ENCODE peak calls at places on chromosome 19, in four cellular contexts. V is mesendoderm; I is naive thymus-derived CD4-positive, alpha-beta T cell; K is left ventricle myocardium inferior. E is an unnamed sample. For H3K4me1 and H3K27me3, the result is how much of the 10 kb centered on the place peaks cover.

GRCh38 chr19:52451241-52451640 is 2.1 kb upstream of the ZNF578 start:
- DNase-seq in V (no peak), I (no peak), K (no peak), E (no peak)

GRCh38 chr19:51084505-51084904 is 1.8 kb upstream of the KLK14 start:
- DNase-seq in V (no peak), I (no peak), K (no peak), E (no peak)

GRCh38 chr19:32595491-32595890 is 14.5 kb downstream of the PDCD5 start:
- DNase-seq in V (no peak), I (no peak), K (no peak), E (no peak)

GRCh38 chr19:46809534-46810272 is 21.3 kb upstream of the SLC1A5 start:
- DNase-seq in V (no peak), I (no peak), K (no peak), E (no peak)

GRCh38 chr19:29478578-29479565 is 46.9 kb upstream of the VSTM2B start:
- DNase-seq in V (peak), I (no peak), K (no peak), E (no peak)

GRCh38 chr19:53333071-53333465 is 481 bp upstream of the ZNF845 start:
- DNase-seq in V (peak), I (no peak), K (peak), E (peak)

GRCh38 chr19:1045247-1045603 is 5.3 kb downstream of the ABCA7 start:
- DNase-seq in V (peak), I (no peak), K (no peak), E (no peak)

GRCh38 chr19:43780706-43781525 is at the start of gene KCNN4:
- DNase-seq in V (no peak), I (peak), K (no peak), E (no peak)

GRCh38 chr19:17385878-17386611 is 8.0 kb downstream of the CCDC194 start:
- DNase-seq in V (peak), I (peak), K (peak), E (peak)

GRCh38 chr19:17244618-17245534 is 843 bp downstream of the NR2F6 start:
- DNase-seq in V (no peak), I (no peak), K (peak), E (peak)

GRCh38 chr19:19334063-19334988 is 13.7 kb downstream of the MAU2 start:
- DNase-seq in V (no peak), I (no peak), K (no peak), E (no peak)

GRCh38 chr19:9323557-9323918 is 441 bp upstream of the ZNF559 start:
- DNase-seq in V (peak), I (no peak), K (peak), E (peak)

GRCh38 chr19:18588611-18589379 is at the start of gene REX1BD:
- DNase-seq in V (peak), I (peak), K (peak), E (peak)

GRCh38 chr19:7619671-7620441 is 9.5 kb downstream of the XAB2 start:
- DNase-seq in V (no peak), I (no peak), K (no peak), E (no peak)

GRCh38 chr19:16951529-16951928 is 62.7 kb downstream of the F2RL3 start:
- DNase-seq in V (no peak), I (no peak), K (no peak), E (no peak)

GRCh38 chr19:39327990-39328705 is 7.5 kb upstream of the LRFN1 start:
- DNase-seq in V (peak), I (peak), K (peak), E (peak)

GRCh38 chr19:10848208-10848843 is at the start of gene C19orf38:
- DNase-seq in V (no peak), I (no peak), K (no peak), E (no peak)

GRCh38 chr19:28701491-28701890 is 511.5 kb downstream of the UQCRFS1 start:
- DNase-seq in V (no peak), I (no peak), K (no peak), E (no peak)

GRCh38 chr19:13159713-13160112 is 9.5 kb downstream of the IER2 start:
- DNase-seq in V (no peak), I (no peak), K (no peak), E (no peak)

DNA sequence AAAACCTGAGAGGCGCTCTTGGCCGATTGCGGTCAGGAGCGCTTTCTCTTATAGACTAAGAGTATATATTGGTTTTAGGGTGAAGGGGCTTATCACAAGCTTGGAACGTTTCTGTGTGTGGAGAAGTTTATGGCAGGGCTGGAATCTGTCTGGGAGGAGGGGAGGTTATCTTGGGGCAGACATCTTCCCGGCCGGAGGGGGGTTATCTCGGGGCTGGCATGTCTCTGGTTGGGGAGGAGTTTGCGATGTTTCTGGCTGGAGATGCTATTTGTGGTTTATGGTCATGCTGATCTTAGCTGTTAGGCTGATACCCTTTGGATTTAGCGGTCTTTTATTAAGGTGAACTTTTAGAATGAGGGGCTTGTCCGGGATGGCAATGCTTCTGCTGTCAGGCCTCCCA is 18.4 kb downstream of the KDM4B start:
- DNase-seq in V (peak), I (no peak), K (no peak), E (no peak)
- H3K4me1 ChIP-seq in V (under half), I (under half), K (half or more), E (half or more)

GRCh38 chr19:35844482-35845214 is 7.7 kb downstream of the NPHS1 start:
- DNase-seq in V (no peak), I (no peak), K (no peak), E (no peak)

GRCh38 chr19:35842666-35843272 is 9.5 kb downstream of the NPHS1 start:
- DNase-seq in V (no peak), I (no peak), K (no peak), E (no peak)

GRCh38 chr19:35843676-35844481 is 8.4 kb downstream of the NPHS1 start:
- DNase-seq in V (peak), I (no peak), K (no peak), E (no peak)

GRCh38 chr19:35845215-35846037 is 6.9 kb downstream of the NPHS1 start:
- DNase-seq in V (peak), I (no peak), K (no peak), E (no peak)

DNA sequence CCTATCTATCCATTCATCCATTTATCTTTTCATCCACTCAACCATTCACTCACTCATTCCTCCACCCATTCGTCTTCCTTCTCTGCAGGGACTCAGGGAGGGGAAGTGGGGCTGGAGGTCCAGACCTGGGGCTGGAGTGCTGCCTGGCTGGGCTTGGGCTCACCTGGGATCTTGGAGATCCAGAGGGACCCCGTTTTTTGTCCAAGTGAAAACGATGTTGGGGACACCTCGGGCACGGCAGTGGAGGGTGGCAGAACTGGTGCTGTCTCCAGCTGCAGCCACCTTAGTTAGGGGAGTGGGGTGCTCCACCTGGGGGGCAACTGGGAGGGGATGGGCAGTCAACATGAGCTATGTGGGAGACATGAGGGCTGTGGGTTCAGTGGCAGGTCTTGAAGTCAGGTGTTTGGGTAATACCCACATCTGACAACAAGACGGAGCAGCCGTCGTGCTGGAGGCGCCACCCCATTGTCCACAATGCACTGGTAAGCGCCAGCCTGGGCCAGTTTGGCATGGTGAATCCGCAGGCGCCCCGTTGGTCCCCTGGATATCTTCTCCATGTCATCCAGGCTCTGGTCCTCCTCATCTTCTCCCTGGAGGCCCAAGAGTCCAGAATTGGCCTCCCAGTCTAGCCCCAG is 10.2 kb downstream of the NPHS1 start:
- DNase-seq in V (no peak), I (no peak), K (no peak), E (no peak)
- H3K27me3 ChIP-seq in V (under half), I (under half), K (half or more), E (half or more)

GRCh38 chr19:2300533-2300932 is 7.4 kb downstream of the LINGO3 start:
- DNase-seq in V (no peak), I (no peak), K (no peak), E (no peak)
- H3K27ac ChIP-seq in V (no peak), I (no peak), K (no peak), E (no peak)

DNA sequence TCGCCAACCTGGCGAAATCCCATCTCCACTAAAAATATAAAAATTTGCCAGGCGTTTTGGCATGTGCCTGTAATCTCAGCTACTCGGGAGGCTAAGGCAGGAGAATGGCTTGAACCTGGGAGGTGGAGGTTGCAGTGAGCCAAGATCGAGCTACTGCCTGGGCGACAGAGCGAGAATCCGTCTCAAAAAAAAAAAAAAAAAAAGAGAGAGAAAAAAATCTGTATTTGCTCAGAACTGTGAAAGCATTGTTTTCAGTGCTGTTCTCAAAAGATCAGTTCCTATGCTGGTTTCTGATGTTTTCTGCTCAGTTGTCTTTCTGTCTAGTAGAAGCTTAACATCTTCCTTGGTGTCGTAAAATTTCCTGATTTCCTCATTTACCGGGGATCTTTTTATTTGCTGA is 2.5 kb downstream of the SF3A2 start:
- DNase-seq in V (no peak), I (no peak), K (no peak), E (no peak)
- H3K4me1 ChIP-seq in V (under half), I (half or more), K (half or more), E (half or more)

GRCh38 chr19:30717381-30717780 is 345.2 kb downstream of the ZNF536 start:
- DNase-seq in V (no peak), I (no peak), K (no peak), E (no peak)
- H3K27me3 ChIP-seq in V (under half), I (under half), K (under half), E (under half)

DNA sequence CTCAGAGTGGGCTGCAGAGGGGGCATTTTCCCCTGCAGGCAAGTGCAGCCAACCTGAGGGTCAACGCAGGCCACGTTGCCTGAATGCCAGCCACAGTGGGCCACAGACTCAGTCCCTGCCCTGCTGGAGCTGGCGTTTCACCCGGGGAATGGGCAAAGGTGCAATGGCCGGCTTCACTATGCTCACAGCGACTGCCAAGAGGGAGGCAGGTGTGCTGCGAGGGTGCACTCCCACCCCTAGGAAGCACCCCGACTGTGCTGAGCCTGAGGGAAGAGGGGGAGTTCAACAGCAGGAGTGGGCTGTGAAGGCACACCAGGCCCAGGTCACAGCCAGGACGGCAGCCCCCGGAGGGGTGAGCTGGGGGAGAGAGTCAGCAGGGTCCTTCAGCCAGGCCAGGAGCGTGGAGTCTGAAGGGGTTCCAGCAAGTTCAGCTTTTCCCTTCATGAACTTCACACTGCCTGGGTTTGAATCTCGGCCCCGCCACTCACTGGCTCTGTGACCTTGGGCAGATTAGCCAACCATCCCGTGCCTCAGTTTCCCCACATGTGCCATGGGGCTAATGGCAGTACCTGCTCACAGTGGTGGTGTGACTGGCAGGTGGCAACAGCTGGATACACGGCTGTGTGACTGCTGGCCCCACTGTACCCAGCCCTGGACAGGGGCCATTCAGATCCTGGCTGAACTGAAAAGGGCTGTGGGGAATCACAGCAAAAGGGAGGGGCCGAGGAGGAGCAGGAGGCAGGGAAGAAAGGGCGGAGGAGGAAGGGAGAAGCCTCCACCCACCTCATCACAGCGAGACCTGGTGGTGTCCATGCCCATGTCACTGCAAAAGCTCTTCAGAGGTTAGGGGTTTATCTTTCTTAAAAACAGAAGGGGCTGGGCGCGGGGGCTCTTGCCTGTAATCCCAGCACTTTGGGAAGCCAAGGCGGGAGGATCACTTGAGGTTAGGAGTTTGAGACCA is 7.6 kb downstream of the TRAPPC6A start:
- DNase-seq in V (no peak), I (no peak), K (no peak), E (no peak)
- H3K27ac ChIP-seq in V (no peak), I (peak), K (peak), E (no peak)

GRCh38 chr19:54420383-54421168 is 5.3 kb downstream of the TTYH1 start:
- DNase-seq in V (peak), I (no peak), K (peak), E (peak)

GRCh38 chr19:54421169-54421516 is 5.9 kb downstream of the TTYH1 start:
- DNase-seq in V (no peak), I (no peak), K (no peak), E (no peak)

GRCh38 chr19:54421521-54421920 is 6.3 kb downstream of the TTYH1 start:
- DNase-seq in V (no peak), I (no peak), K (no peak), E (no peak)

GRCh38 chr19:54424201-54424600 is 8.9 kb downstream of the TTYH1 start:
- DNase-seq in V (no peak), I (no peak), K (no peak), E (no peak)

DNA sequence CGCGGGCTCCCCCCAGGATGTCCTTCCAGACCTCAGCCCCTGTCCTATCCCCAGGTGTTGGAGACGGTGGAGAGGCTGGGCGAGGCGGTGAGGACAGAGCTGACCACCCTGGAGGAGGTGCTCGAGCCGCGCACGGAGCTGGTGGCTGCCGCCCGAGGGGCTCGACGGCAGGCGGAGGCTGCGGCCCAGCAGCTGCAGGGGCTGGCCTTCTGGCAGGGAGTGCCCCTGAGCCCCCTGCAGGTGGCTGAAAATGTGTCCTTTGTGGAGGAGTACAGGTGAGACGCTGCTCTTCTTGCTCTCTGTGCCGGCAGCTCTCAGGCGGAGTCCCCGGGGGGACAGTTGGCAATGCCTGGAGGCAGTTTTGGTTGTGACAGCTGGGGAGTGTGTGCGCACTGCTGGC is 6.9 kb downstream of the TTYH1 start:
- DNase-seq in V (peak), I (no peak), K (no peak), E (no peak)
- H3K4me1 ChIP-seq in V (under half), I (under half), K (under half), E (under half)

E was measured in heart right ventricle.